ENCODE peak calls at places on chromosome 21, in nine cellular contexts. R, Z, B, H, U, I, S, Y and D are unnamed samples. For H3K4me1, the result is how much of the 10 kb centered on the place peaks cover.

GRCh38 chr21:34148826-34149558 is 75.6 kb downstream of the MRPS6 start:
- DNase-seq in R (no peak), Z (no peak), B (no peak), H (no peak), U (no peak), I (no peak), S (no peak), Y (no peak), D (peak)

GRCh38 chr21:34653522-34653921 is 15.3 kb upstream of the CLIC6 start:
- DNase-seq in R (no peak), Z (no peak), B (no peak), H (no peak), U (no peak), I (no peak), S (no peak), Y (no peak), D (no peak)

GRCh38 chr21:46605759-46606426 is 1.0 kb upstream of the S100B start:
- DNase-seq in R (no peak), Z (no peak), B (no peak), H (peak), U (no peak), I (peak), S (peak), Y (peak), D (no peak)

GRCh38 chr21:43967981-43968380 is 44.1 kb upstream of the TRAPPC10 start:
- DNase-seq in R (no peak), Z (no peak), B (no peak), H (no peak), U (peak), I (no peak), S (no peak), Y (no peak), D (no peak)

GRCh38 chr21:15730484-15731242 is 881 bp downstream of the USP25 start:
- DNase-seq in R (peak), Z (peak), B (no peak), H (no peak), U (no peak), I (no peak), S (no peak), Y (no peak), D (no peak)

GRCh38 chr21:36320421-36321324 is 676 bp downstream of the MORC3 start:
- DNase-seq in R (peak), Z (peak), B (peak), H (peak), U (no peak), I (peak), S (peak), Y (peak), D (peak)

GRCh38 chr21:34792504-34793089 is 123.8 kb downstream of the CLIC6 start:
- DNase-seq in R (no peak), Z (no peak), B (no peak), H (no peak), U (no peak), I (no peak), S (no peak), Y (no peak), D (no peak)

GRCh38 chr21:41564871-41565281 is 56.9 kb upstream of the TMPRSS2 start:
- DNase-seq in R (no peak), Z (no peak), B (no peak), H (no peak), U (no peak), I (peak), S (no peak), Y (peak), D (no peak)

DNA sequence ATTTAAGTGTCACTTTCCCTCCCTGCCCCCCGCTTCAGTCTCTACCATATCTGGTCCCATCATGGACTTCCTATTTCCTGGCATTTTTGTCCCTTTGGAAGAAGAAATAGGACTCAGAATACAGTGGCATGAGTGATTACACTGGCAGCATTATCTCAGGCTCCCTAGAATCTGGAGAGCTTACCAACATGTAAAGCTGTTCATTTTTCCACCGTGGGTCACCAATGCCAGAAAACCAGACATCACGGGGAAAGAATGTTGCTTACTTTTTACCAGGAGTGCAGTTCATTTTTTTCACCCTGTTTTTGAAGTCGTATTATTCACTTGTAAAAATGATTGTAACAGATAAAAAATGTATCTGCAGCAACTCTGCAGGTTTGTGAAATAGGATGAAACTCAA is 44.8 kb downstream of the BACH1 start:
- DNase-seq in R (no peak), Z (no peak), B (no peak), H (no peak), U (no peak), I (no peak), S (no peak), Y (no peak), D (no peak)
- H3K4me1 ChIP-seq in R (under half), Z (under half), B (under half), H (under half), U (under half), I (half or more), S (under half), Y (under half), D (half or more)

GRCh38 chr21:31290765-31291164 is 53.3 kb downstream of the TIAM1 start:
- DNase-seq in R (no peak), Z (no peak), B (no peak), H (no peak), U (no peak), I (no peak), S (no peak), Y (no peak), D (no peak)

GRCh38 chr21:31289702-31290101 is 54.4 kb downstream of the TIAM1 start:
- DNase-seq in R (no peak), Z (no peak), B (no peak), H (peak), U (no peak), I (no peak), S (no peak), Y (no peak), D (no peak)

GRCh38 chr21:31284797-31285397 is 59.2 kb downstream of the TIAM1 start:
- DNase-seq in R (no peak), Z (no peak), B (peak), H (no peak), U (no peak), I (no peak), S (no peak), Y (no peak), D (no peak)

GRCh38 chr21:31283025-31283424 is 61.0 kb downstream of the TIAM1 start:
- DNase-seq in R (no peak), Z (no peak), B (no peak), H (no peak), U (no peak), I (peak), S (no peak), Y (no peak), D (no peak)

DNA sequence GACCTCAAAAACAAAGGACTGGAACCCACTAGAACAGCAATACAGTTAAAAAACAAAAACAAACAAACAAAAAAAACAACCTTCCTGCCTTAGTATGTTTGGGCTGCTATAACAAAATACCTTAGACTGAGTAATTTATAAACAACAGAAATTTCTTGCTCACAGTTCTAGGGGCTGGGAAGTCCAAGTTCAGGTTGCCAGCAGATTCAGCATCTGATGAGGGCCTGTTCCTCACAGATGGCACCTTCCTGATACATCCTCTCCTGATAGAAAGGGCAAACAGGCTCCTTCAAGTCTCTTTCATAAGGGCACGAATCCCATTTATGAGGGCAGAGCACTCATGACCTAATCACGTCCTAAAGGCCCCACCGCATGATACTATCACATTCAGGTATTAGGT is 55.9 kb downstream of the TIAM1 start:
- DNase-seq in R (no peak), Z (no peak), B (no peak), H (no peak), U (no peak), I (no peak), S (no peak), Y (no peak), D (no peak)
- H3K4me3 ChIP-seq in R (no peak), Z (no peak), B (no peak), H (no peak), U (no peak), I (no peak), S (no peak), Y (no peak), D (no peak)

DNA sequence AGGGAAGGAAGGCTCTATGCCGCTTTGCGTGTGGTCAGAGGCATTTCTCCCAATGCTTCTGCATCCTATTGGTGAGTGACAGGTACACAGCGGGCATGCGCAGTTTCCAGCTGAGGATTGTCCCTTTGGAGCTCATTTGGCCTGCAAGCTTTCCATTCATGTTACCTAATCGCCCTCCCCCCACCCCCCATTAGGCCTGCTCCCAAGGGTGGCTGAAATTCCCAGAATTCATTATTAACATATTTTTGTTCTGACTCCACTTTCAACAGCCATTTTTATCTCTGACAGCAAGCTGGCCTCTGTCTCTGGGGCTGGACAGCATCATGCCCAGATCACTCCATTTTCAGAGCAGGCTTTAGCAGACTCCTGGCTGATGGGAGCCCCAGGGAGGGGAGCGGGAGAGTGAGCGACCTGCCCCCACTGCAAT is 25.6 kb downstream of the MIS18A start:
- DNase-seq in R (no peak), Z (no peak), B (no peak), H (no peak), U (no peak), I (no peak), S (no peak), Y (no peak), D (peak)
- TF ChIP-seq POLR2AphosphoS5 in R (no peak), Z (no peak), B (no peak), H (no peak), U (no peak), I (peak), S (no peak), Y (peak), D (peak)

DNA sequence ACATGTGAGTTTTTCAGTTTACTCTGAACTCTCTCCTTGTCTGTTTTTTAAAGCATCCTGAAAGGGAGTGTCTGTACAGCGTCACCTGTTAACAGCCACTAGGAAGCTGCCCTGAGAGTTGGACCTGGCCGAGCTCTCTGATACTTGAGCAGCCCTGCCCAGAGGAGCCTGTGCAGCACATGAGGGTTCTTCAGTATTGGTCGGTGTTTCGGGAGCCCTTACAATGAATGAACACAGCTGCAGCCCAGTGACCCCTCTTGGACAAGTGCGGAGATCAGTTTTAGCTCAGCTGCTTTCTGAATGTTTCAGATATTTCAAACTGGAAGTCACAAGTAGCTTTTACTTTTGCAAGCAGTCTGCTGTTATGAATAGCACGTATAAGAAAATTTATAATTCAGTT is 39.2 kb downstream of the ADARB1 start:
- DNase-seq in R (no peak), Z (no peak), B (no peak), H (no peak), U (no peak), I (no peak), S (no peak), Y (no peak), D (no peak)
- H3K4me1 ChIP-seq in R (under half), Z (under half), B (under half), H (under half), U (under half), I (half or more), S (half or more), Y (under half), D (half or more)

GRCh38 chr21:37463083-37463780 is 96.7 kb downstream of the DYRK1A start:
- DNase-seq in R (peak), Z (no peak), B (peak), H (peak), U (no peak), I (peak), S (no peak), Y (no peak), D (no peak)
- H3K4me3 ChIP-seq in R (no peak), Z (no peak), B (no peak), H (no peak), U (no peak), I (peak), S (no peak), Y (no peak), D (no peak)

GRCh38 chr21:25997788-25998611 is 172.6 kb downstream of the APP start:
- DNase-seq in R (peak), Z (peak), B (peak), H (no peak), U (no peak), I (peak), S (no peak), Y (peak), D (no peak)
- TF ChIP-seq POLR2AphosphoS5 in R (no peak), Z (peak), B (no peak), H (no peak), U (no peak), I (no peak), S (no peak), Y (no peak), D (no peak)